ENCODE peak calls at places on chromosome 19, in seven cellular contexts. One of them, this sample, is unnamed.

GRCh38 chr19:2080336-2080988 is 15.7 kb downstream of the MOB3A start:
- DNase-seq in ascending aorta: no peak
- DNase-seq in mammary epithelial cell: no peak
- DNase-seq in kidney: peak; percentile 51
- DNase-seq in neural progenitor cell: no peak
- DNase-seq in body of pancreas: no peak
- DNase-seq in upper lobe of right lung: no peak
- DNase-seq in this sample: no peak

GRCh38 chr19:55379161-55379560 is 2.5 kb downstream of the TMEM190 start:
- DNase-seq in upper lobe of right lung: no peak
- DNase-seq in mammary epithelial cell: no peak
- DNase-seq in ascending aorta: no peak
- DNase-seq in neural progenitor cell: no peak
- DNase-seq in body of pancreas: no peak
- DNase-seq in kidney: no peak
- DNase-seq in this sample: no peak

GRCh38 chr19:41264581-41265375 is 606 bp downstream of the HNRNPUL1 start:
- DNase-seq in ascending aorta: no peak
- DNase-seq in neural progenitor cell: peak; percentile 54
- DNase-seq in mammary epithelial cell: peak; percentile 42
- DNase-seq in body of pancreas: peak; percentile 61
- DNase-seq in upper lobe of right lung: peak; percentile 84
- DNase-seq in kidney: peak; percentile 89
- DNase-seq in this sample: no peak

GRCh38 chr19:7575426-7576040 is 20.1 kb upstream of the CAMSAP3 start:
- DNase-seq in ascending aorta: no peak
- DNase-seq in neural progenitor cell: no peak
- DNase-seq in upper lobe of right lung: no peak
- DNase-seq in mammary epithelial cell: peak; percentile 66
- DNase-seq in body of pancreas: peak; percentile 13
- DNase-seq in kidney: no peak
- DNase-seq in this sample: no peak

GRCh38 chr19:30741539-30741938 is 369.4 kb downstream of the ZNF536 start:
- DNase-seq in kidney: no peak
- DNase-seq in body of pancreas: no peak
- DNase-seq in mammary epithelial cell: no peak
- DNase-seq in neural progenitor cell: no peak
- DNase-seq in upper lobe of right lung: no peak
- DNase-seq in ascending aorta: no peak
- DNase-seq in this sample: no peak

GRCh38 chr19:24054044-24054935 is 32.7 kb upstream of the ZNF254 start:
- DNase-seq in neural progenitor cell: no peak
- DNase-seq in body of pancreas: no peak
- DNase-seq in upper lobe of right lung: no peak
- DNase-seq in ascending aorta: no peak
- DNase-seq in mammary epithelial cell: peak; percentile 99
- DNase-seq in kidney: no peak
- DNase-seq in this sample: peak; percentile 67

GRCh38 chr19:27974082-27974513 is 1238.9 kb downstream of the UQCRFS1 start:
- DNase-seq in upper lobe of right lung: no peak
- DNase-seq in neural progenitor cell: peak; percentile 70
- DNase-seq in kidney: no peak
- DNase-seq in body of pancreas: peak; percentile 43
- DNase-seq in mammary epithelial cell: no peak
- DNase-seq in ascending aorta: no peak
- DNase-seq in this sample: no peak

GRCh38 chr19:29546583-29547190 is 20.9 kb downstream of the VSTM2B start:
- DNase-seq in neural progenitor cell: no peak
- DNase-seq in upper lobe of right lung: peak; percentile 25
- DNase-seq in body of pancreas: no peak
- DNase-seq in ascending aorta: no peak
- DNase-seq in mammary epithelial cell: no peak
- DNase-seq in kidney: peak; percentile 61
- DNase-seq in this sample: no peak

GRCh38 chr19:48445256-48445605 is 552 bp upstream of the GRWD1 start:
- DNase-seq in neural progenitor cell: peak; percentile 83
- DNase-seq in body of pancreas: peak; percentile 62
- DNase-seq in upper lobe of right lung: no peak
- DNase-seq in ascending aorta: no peak
- DNase-seq in kidney: no peak
- DNase-seq in mammary epithelial cell: peak; percentile 88
- DNase-seq in this sample: peak; percentile 87

GRCh38 chr19:41269571-41269970 is 5.4 kb downstream of the HNRNPUL1 start:
- DNase-seq in body of pancreas: no peak
- DNase-seq in kidney: no peak
- DNase-seq in upper lobe of right lung: no peak
- DNase-seq in mammary epithelial cell: no peak
- DNase-seq in ascending aorta: no peak
- DNase-seq in neural progenitor cell: no peak
- DNase-seq in this sample: no peak

GRCh38 chr19:28169168-28169862 is 1043.6 kb downstream of the UQCRFS1 start:
- DNase-seq in kidney: no peak
- DNase-seq in ascending aorta: no peak
- DNase-seq in neural progenitor cell: peak; percentile 72
- DNase-seq in body of pancreas: no peak
- DNase-seq in mammary epithelial cell: no peak
- DNase-seq in upper lobe of right lung: no peak
- DNase-seq in this sample: no peak

DNA sequence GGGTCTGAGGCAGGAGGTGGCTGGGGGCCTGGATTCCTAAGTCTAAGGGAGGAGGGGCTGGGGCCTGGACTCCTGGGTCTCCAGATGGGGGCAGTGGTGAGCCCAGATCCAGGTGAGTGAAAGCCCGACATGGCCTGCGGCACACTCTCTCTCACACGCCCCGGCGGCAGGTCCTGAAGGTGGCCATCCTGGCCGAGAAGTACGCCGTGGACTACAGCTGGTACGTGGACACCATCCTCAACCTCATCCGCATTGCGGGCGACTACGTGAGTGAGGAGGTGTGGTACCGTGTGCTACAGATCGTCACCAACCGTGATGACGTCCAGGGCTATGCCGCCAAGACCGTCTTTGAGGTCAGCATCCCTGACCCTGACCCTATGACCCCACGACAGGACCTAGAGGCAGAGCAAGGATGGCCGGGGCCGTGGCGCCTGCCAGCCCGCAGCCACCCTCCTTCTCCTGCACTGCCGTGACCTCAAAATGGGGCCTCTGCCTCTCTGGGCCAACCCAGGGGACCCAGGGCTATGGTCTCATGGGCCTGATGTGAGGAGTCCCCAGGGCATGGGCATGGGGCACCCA is 13.2 kb downstream of the FUZ start:
- DNase-seq in kidney: peak; percentile 73
- DNase-seq in ascending aorta: no peak
- DNase-seq in neural progenitor cell: peak; percentile 57
- DNase-seq in body of pancreas: no peak
- DNase-seq in mammary epithelial cell: no peak
- DNase-seq in upper lobe of right lung: no peak
- DNase-seq in this sample: no peak
- TF ChIP-seq CTCF in kidney: no peak
- TF ChIP-seq CTCF in ascending aorta: no peak
- TF ChIP-seq CTCF in neural progenitor cell: peak; percentile 48
- TF ChIP-seq CTCF in body of pancreas: no peak
- TF ChIP-seq CTCF in mammary epithelial cell: no peak
- TF ChIP-seq CTCF in upper lobe of right lung: no peak
- TF ChIP-seq CTCF in this sample: peak; percentile 18

DNA sequence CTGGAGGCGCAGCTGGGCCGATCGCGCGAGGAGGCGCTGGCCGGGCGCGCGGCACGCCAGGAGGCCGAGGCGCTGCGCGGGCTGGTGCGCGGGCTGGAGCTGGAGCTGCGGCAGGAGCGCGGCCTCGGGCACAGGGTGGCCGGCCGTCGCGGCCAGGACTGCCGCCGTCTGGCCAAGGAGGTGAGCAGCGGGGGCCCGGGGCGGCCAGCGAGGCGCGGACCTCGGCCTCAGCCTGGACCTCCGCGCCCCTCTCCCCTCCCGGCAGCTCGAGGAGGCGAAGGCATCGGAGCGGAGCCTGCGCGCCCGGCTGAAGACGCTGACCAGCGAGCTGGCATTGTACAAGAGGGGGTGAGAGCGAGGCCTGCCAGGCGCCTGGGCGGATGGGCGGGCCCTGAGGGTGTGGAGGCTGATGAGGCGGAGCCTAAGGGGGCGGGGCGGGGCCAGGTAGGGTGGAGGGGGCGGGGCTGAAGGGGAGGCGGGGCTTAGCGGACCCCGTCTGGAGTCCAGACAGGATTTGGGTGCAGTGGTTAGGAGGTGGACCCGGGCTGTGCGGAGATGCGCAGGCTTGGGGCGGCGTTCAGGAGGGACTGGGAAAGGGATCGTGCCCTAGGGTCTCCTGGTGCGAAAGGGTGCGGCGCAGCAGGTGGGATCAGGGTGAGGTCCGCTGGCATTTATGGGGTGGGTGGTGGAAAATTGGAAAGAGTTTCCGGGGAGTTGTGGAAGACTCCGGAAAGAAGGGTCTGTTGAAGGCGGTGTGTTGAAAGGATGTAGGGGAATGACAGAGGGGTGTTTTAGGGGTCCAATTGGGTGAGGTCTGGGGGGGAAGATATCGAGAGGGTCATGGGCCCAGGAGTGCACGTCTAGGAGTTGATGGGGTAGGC is 7.5 kb downstream of the PGLYRP1 start:
- DNase-seq in upper lobe of right lung: peak; percentile 92
- DNase-seq in mammary epithelial cell: peak; percentile 58
- DNase-seq in body of pancreas: peak; percentile 88
- DNase-seq in neural progenitor cell: peak; percentile 96
- DNase-seq in ascending aorta: peak; percentile 16
- DNase-seq in kidney: peak; percentile 92
- DNase-seq in this sample: no peak
- H3K4me3 ChIP-seq in upper lobe of right lung: peak overlapping the region; percentile 71
- H3K4me3 ChIP-seq in mammary epithelial cell: peak overlapping the region; percentile 56
- H3K4me3 ChIP-seq in body of pancreas: no peak overlapping the region
- H3K4me3 ChIP-seq in neural progenitor cell: peak overlapping the region; percentile 49
- H3K4me3 ChIP-seq in ascending aorta: peak overlapping the region; percentile 80
- H3K4me3 ChIP-seq in kidney: no peak overlapping the region
- H3K4me3 ChIP-seq in this sample: no peak overlapping the region

GRCh38 chr19:42343344-42344110 is 18.1 kb downstream of the MEGF8 start:
- DNase-seq in mammary epithelial cell: no peak
- DNase-seq in neural progenitor cell: peak; percentile 52
- DNase-seq in body of pancreas: no peak
- DNase-seq in upper lobe of right lung: no peak
- DNase-seq in ascending aorta: no peak
- DNase-seq in kidney: no peak
- DNase-seq in this sample: no peak
- TF ChIP-seq CTCF in mammary epithelial cell: no peak
- TF ChIP-seq CTCF in neural progenitor cell: peak; percentile 52
- TF ChIP-seq CTCF in body of pancreas: no peak
- TF ChIP-seq CTCF in upper lobe of right lung: no peak
- TF ChIP-seq CTCF in ascending aorta: no peak
- TF ChIP-seq CTCF in kidney: no peak
- TF ChIP-seq CTCF in this sample: peak; percentile 22

DNA sequence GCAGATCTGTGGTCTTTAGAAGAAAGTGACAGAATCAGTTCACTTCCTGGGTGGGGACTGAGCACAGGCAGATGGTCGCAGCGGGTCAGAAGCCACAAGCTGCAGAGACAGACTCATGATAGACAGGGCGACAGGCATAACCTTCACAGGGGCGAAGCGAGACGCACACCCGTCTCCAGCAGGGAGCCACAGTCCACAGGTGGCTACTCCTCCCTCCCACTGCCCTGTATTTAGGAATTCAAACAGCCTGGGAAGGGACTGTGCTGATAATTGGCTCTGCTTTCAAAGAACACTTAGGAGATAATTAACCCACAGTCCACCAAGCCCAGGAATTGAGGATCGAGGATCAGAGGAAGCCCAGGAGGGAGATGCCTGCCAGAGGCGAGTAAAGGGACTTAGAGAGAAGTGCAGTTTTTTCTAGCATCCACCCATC is 23.2 kb downstream of the RFX2 start:
- DNase-seq in upper lobe of right lung: peak; percentile 52
- DNase-seq in neural progenitor cell: peak; percentile 86
- DNase-seq in kidney: no peak
- DNase-seq in body of pancreas: no peak
- DNase-seq in mammary epithelial cell: no peak
- DNase-seq in ascending aorta: no peak
- DNase-seq in this sample: no peak
- H3K4me3 ChIP-seq in upper lobe of right lung: no peak overlapping the region
- H3K4me3 ChIP-seq in neural progenitor cell: peak overlapping the region; percentile 1
- H3K4me3 ChIP-seq in kidney: no peak overlapping the region
- H3K4me3 ChIP-seq in body of pancreas: no peak overlapping the region
- H3K4me3 ChIP-seq in mammary epithelial cell: no peak overlapping the region
- H3K4me3 ChIP-seq in ascending aorta: peak overlapping the region; percentile 13
- H3K4me3 ChIP-seq in this sample: no peak overlapping the region

GRCh38 chr19:57886046-57886445 is 2.8 kb downstream of the ZNF814 start:
- DNase-seq in ascending aorta: no peak
- DNase-seq in mammary epithelial cell: no peak
- DNase-seq in upper lobe of right lung: no peak
- DNase-seq in kidney: no peak
- DNase-seq in neural progenitor cell: no peak
- DNase-seq in body of pancreas: no peak
- DNase-seq in this sample: no peak

GRCh38 chr19:57888107-57888493 is 737 bp downstream of the ZNF814 start:
- DNase-seq in mammary epithelial cell: no peak
- DNase-seq in neural progenitor cell: no peak
- DNase-seq in ascending aorta: no peak
- DNase-seq in body of pancreas: no peak
- DNase-seq in upper lobe of right lung: no peak
- DNase-seq in kidney: no peak
- DNase-seq in this sample: no peak

GRCh38 chr19:57887195-57887941 is 1.5 kb downstream of the ZNF814 start:
- DNase-seq in neural progenitor cell: peak; percentile 71
- DNase-seq in body of pancreas: no peak
- DNase-seq in kidney: no peak
- DNase-seq in upper lobe of right lung: no peak
- DNase-seq in mammary epithelial cell: no peak
- DNase-seq in ascending aorta: no peak
- DNase-seq in this sample: no peak

DNA sequence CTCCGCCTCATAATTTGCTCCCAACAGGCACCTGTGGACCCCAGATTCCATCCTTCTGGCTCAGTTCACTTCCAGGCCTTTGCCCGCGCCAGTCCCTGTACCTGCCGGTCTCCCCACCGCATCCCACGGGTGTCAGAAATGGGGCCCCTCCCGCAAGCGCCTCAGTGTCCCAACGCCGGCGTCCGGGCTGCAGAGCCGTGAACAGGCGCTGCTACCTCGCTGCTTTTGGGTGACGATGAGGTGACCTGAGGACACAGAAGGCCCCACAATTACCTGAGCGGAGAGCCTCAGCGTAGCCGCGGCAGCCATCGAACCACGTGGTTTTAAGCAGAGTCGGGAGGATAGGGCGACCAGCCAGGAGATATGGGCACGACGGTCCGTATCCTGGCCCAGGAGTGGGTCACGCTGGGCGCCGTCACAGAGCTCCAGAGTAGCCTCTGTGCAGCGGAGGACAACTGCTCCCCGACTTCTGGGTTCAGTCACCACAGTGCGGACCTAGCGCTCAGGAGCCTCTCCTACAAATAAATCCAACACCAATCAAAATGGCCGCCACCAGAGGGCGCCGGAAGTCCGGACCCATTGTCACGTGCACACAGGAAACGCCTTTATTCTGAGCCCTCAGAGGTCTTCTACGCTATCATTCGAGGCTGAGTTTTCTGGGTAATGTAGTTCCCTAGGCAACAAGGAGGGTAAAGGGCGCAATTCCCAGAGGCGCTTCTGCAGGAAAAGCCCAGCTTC is at the start of gene ZNF814:
- DNase-seq in upper lobe of right lung: peak; percentile 81
- DNase-seq in kidney: peak; percentile 92
- DNase-seq in neural progenitor cell: peak; percentile 96
- DNase-seq in ascending aorta: peak; percentile 31
- DNase-seq in body of pancreas: peak; percentile 80
- DNase-seq in mammary epithelial cell: peak; percentile 74
- DNase-seq in this sample: peak; percentile 29
- TF ChIP-seq CTCF in upper lobe of right lung: peak; percentile 40
- TF ChIP-seq CTCF in kidney: peak; percentile 23
- TF ChIP-seq CTCF in neural progenitor cell: peak; percentile 60
- TF ChIP-seq CTCF in ascending aorta: no peak
- TF ChIP-seq CTCF in body of pancreas: peak; percentile 25
- TF ChIP-seq CTCF in mammary epithelial cell: peak; percentile 52
- TF ChIP-seq CTCF in this sample: peak; percentile 38